ENCODE peak calls at places on chromosomes 12 and 14, in five cellular contexts. N is H9, G is mesenchymal stem cell, T is PC-3, O is neuronal stem cell. B is an unnamed sample.
A peak's percentile ranks its signal among the peaks of the same experiment; 100 is the strongest.

GRCh38 chr14:35404496-35405303 is at the start of gene NFKBIA:
- DNase-seq in O (peak; percentile 80), G (peak; percentile 95), T (peak; percentile 90), N (peak; percentile 81), B (no peak)

GRCh38 chr12:5868585-5869295 is 76.3 kb downstream of the ANO2 start:
- DNase-seq in G (no peak), T (no peak), N (no peak), O (no peak), B (no peak)

GRCh38 chr14:77475432-77476115 is 17.7 kb downstream of the AHSA1 start:
- DNase-seq in T (no peak), O (no peak), N (peak; percentile 38), G (no peak), B (no peak)

GRCh38 chr12:49058366-49059062 is 2.1 kb downstream of the KMT2D start:
- DNase-seq in T (no peak), O (no peak), G (no peak), N (no peak), B (no peak)

GRCh38 chr12:8890313-8891084 is 23.8 kb upstream of the PHC1 start:
- DNase-seq in O (peak; percentile 74), N (peak; percentile 73), T (peak; percentile 59), G (peak; percentile 65), B (no peak)

GRCh38 chr14:90426663-90427062 is 29.8 kb downstream of the CALM1 start:
- DNase-seq in O (no peak), G (peak; percentile 15), T (no peak), N (no peak), B (no peak)

GRCh38 chr12:132955094-132955932 is 793 bp downstream of the ZNF605 start:
- DNase-seq in T (peak; percentile 69), O (peak; percentile 33), N (peak; percentile 51), G (peak; percentile 81), B (no peak)

GRCh38 chr12:109544955-109545531 is 28.3 kb downstream of the MMAB start:
- DNase-seq in G (no peak), N (no peak), O (no peak), T (peak; percentile 94), B (no peak)

GRCh38 chr12:21697829-21698630 is 40.4 kb upstream of the LDHB start:
- DNase-seq in G (peak; percentile 43), T (peak; percentile 44), N (no peak), O (peak; percentile 31), B (no peak)

GRCh38 chr14:34713122-34713680 is 1.2 kb downstream of the CFL2 start:
- DNase-seq in O (no peak), G (no peak), N (no peak), T (no peak), B (no peak)

GRCh38 chr12:48336564-48336963 is 14.2 kb downstream of the ZNF641 start:
- DNase-seq in N (peak; percentile 71), O (no peak), T (peak; percentile 13), G (no peak), B (no peak)

GRCh38 chr14:59013672-59014298 is 174.7 kb upstream of the DAAM1 start:
- DNase-seq in T (peak; percentile 94), G (peak; percentile 78), O (no peak), N (no peak), B (no peak)

GRCh38 chr14:100108840-100109593 is 43.8 kb downstream of the EVL start:
- DNase-seq in G (no peak), N (no peak), O (no peak), T (no peak), B (no peak)

GRCh38 chr12:92234533-92234932 is 88.9 kb upstream of the BTG1 start:
- DNase-seq in N (no peak), G (no peak), O (no peak), T (no peak), B (no peak)

GRCh38 chr12:91094957-91095356 is 16.3 kb downstream of the LUM start:
- DNase-seq in G (no peak), N (no peak), T (no peak), O (no peak), B (no peak)

GRCh38 chr14:60183724-60184596 is 18.8 kb upstream of the DHRS7 start:
- DNase-seq in O (peak; percentile 56), T (peak; percentile 98), N (no peak), G (peak; percentile 73), B (no peak)

GRCh38 chr14:99129211-99129696 is 142.7 kb downstream of the BCL11B start:
- DNase-seq in N (no peak), T (no peak), G (no peak), O (no peak), B (no peak)

GRCh38 chr14:99419905-99420304 is 60.8 kb downstream of the SETD3 start:
- DNase-seq in N (no peak), O (no peak), G (no peak), T (no peak), B (no peak)

GRCh38 chr14:52003324-52003723 is 14.0 kb downstream of the RTRAF start:
- DNase-seq in T (no peak), G (no peak), N (no peak), O (no peak), B (no peak)

GRCh38 chr14:90191154-90191553 is 65.2 kb upstream of the PSMC1 start:
- DNase-seq in G (no peak), N (no peak), O (no peak), T (no peak), B (no peak)

GRCh38 chr12:98973395-98973794 is 328.3 kb downstream of the APAF1 start:
- DNase-seq in O (no peak), T (peak; percentile 63), N (no peak), G (no peak), B (peak; percentile 1)

GRCh38 chr12:98939350-98939749 is 294.3 kb downstream of the APAF1 start:
- DNase-seq in O (peak; percentile 21), G (peak; percentile 6), T (peak; percentile 42), N (no peak), B (no peak)

GRCh38 chr14:89807905-89808304 is 146.6 kb downstream of the EFCAB11 start:
- DNase-seq in T (no peak), O (no peak), G (no peak), N (no peak), B (no peak)

GRCh38 chr14:75383721-75384120 is 44.1 kb upstream of the JDP2 start:
- DNase-seq in O (no peak), G (no peak), N (no peak), T (no peak), B (no peak)

GRCh38 chr12:132711169-132711843 is 664 bp downstream of the PGAM5 start:
- DNase-seq in G (peak; percentile 50), O (no peak), N (no peak), T (no peak), B (no peak)

GRCh38 chr14:80080601-80081000 is 130.7 kb downstream of the DIO2 start:
- DNase-seq in G (no peak), T (no peak), N (no peak), O (no peak), B (no peak)

GRCh38 chr14:32986791-32987545 is 48.3 kb downstream of the NPAS3 start:
- DNase-seq in T (no peak), N (no peak), O (peak; percentile 52), G (peak; percentile 63), B (no peak)

GRCh38 chr14:35949933-35950332 is 123.8 kb downstream of the BRMS1L start:
- DNase-seq in N (no peak), T (peak; percentile 61), O (peak; percentile 67), G (peak; percentile 43), B (no peak)

GRCh38 chr12:93572712-93573551 is 457 bp downstream of the SOCS2 start:
- DNase-seq in O (peak; percentile 9), T (peak; percentile 46), G (peak; percentile 51), N (peak; percentile 64), B (no peak)

GRCh38 chr12:122917508-122918227 is 21.7 kb upstream of the VPS37B start:
- DNase-seq in G (peak; percentile 73), O (no peak), N (no peak), T (peak; percentile 93), B (no peak)

GRCh38 chr12:95738024-95738611 is 52.4 kb downstream of the NTN4 start:
- DNase-seq in T (no peak), O (no peak), N (no peak), G (no peak), B (no peak)
- H3K9ac ChIP-seq in T (no peak overlapping the region), O (no peak overlapping the region), N (no peak overlapping the region), G (no peak overlapping the region), B (no peak overlapping the region)

GRCh38 chr14:81164167-81164774 is 56.5 kb downstream of the GTF2A1 start:
- DNase-seq in G (peak; percentile 58), O (peak; percentile 54), T (peak; percentile 89), N (peak; percentile 91), B (peak; percentile 45)
- H2AFZ ChIP-seq in G (no peak overlapping the region), O (no peak overlapping the region), T (no peak overlapping the region), N (no peak overlapping the region), B (no peak overlapping the region)

GRCh38 chr14:74350211-74350943 is 2.1 kb downstream of the VRTN start:
- DNase-seq in N (no peak), G (no peak), T (no peak), O (no peak), B (no peak)

GRCh38 chr14:74347795-74348100 is 523 bp upstream of the VRTN start:
- DNase-seq in G (no peak), T (no peak), N (no peak), O (no peak), B (no peak)

GRCh38 chr14:74349757-74350156 is 1.5 kb downstream of the VRTN start:
- DNase-seq in O (no peak), G (no peak), T (no peak), N (no peak), B (no peak)

GRCh38 chr14:74348241-74348734 is at the start of gene VRTN:
- DNase-seq in T (no peak), O (no peak), N (peak; percentile 66), G (no peak), B (no peak)

DNA sequence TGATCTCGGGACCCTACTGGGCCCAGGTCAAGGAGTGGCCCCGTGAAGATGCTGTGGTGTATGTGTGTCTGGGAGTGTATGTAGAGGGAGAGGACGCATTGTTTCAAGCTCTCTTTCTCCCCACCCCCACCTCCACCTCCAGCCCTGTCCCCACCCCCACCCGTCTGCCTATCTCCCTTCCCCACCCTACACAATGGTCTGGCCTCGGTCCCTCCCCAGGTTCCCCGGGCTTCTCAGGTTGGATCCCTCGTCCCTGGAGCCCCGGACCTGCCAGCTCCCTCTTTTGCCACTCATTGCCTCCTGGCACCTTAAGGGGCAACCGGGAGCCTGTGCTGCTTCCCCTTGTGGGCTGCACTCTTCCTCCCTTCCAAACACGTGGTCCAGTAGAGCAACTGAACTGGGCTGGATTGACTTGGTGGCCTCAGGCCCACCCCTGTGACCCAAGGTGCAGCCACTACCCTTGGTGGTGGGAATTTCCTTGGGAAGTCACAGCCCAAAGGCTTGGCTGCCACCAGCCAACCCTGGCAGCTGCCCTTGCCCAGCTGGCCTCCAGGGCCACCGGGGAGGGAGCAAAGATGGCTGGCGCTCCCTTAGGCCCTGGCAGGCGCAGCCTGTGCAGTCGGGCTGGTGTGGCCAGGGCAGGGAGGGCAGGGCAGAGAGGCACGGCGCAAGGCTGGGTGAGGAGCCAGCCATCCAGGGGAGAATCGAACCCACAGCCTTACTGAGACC is 628 bp downstream of the VRTN start:
- DNase-seq in T (no peak), N (no peak), G (no peak), O (no peak), B (no peak)
- H3K9ac ChIP-seq in T (no peak overlapping the region), N (peak overlapping the region; percentile 76), G (no peak overlapping the region), O (peak overlapping the region; percentile 53), B (no peak overlapping the region)

GRCh38 chr12:18872770-18873169 is 134.9 kb downstream of the CAPZA3 start:
- DNase-seq in N (no peak), G (no peak), T (no peak), O (no peak), B (no peak)
- H2AFZ ChIP-seq in N (no peak overlapping the region), G (no peak overlapping the region), T (no peak overlapping the region), O (no peak overlapping the region), B (no peak overlapping the region)

B was measured in keratinocyte.